ENCODE peak calls at places on chromosomes 4 and X, in four cellular contexts. One of them, this sample, is unnamed.

GRCh38 chr4:145324161-145324560 is 143.8 kb upstream of the OTUD4 start:
- DNase-seq in A549: no peak
- DNase-seq in left ventricle myocardium inferior: no peak
- DNase-seq in right atrium auricular region: no peak
- DNase-seq in this sample: no peak

GRCh38 chr4:108700358-108700757 is 50.0 kb downstream of the OSTC start:
- DNase-seq in right atrium auricular region: no peak
- DNase-seq in A549: no peak
- DNase-seq in left ventricle myocardium inferior: no peak
- DNase-seq in this sample: no peak

GRCh38 chr4:114263233-114263632 is 283.8 kb upstream of the ARSJ start:
- DNase-seq in right atrium auricular region: no peak
- DNase-seq in left ventricle myocardium inferior: no peak
- DNase-seq in A549: no peak
- DNase-seq in this sample: no peak

GRCh38 chrX:111129949-111130348 is 34.0 kb downstream of the PAK3 start:
- DNase-seq in A549: no peak
- DNase-seq in right atrium auricular region: no peak
- DNase-seq in left ventricle myocardium inferior: no peak
- DNase-seq in this sample: no peak

GRCh38 chrX:25013593-25014365 is 2.0 kb downstream of the ARX start:
- DNase-seq in left ventricle myocardium inferior: no peak
- DNase-seq in A549: no peak
- DNase-seq in right atrium auricular region: no peak
- DNase-seq in this sample: no peak

GRCh38 chr4:34183916-34184315 is 2060.4 kb downstream of the ARAP2 start:
- DNase-seq in right atrium auricular region: no peak
- DNase-seq in left ventricle myocardium inferior: no peak
- DNase-seq in A549: no peak
- DNase-seq in this sample: no peak

GRCh38 chr4:2412885-2413716 is 5.3 kb downstream of the ZFYVE28 start:
- DNase-seq in A549: peak; percentile 84
- DNase-seq in right atrium auricular region: peak; percentile 76
- DNase-seq in left ventricle myocardium inferior: peak; percentile 76
- DNase-seq in this sample: peak; percentile 55

GRCh38 chr4:86898562-86898961 is 6.3 kb upstream of the C4orf36 start:
- DNase-seq in right atrium auricular region: no peak
- DNase-seq in A549: no peak
- DNase-seq in left ventricle myocardium inferior: no peak
- DNase-seq in this sample: no peak

GRCh38 chr4:183142566-183143545 is 43.8 kb downstream of the WWC2 start:
- DNase-seq in left ventricle myocardium inferior: peak; percentile 72
- DNase-seq in A549: no peak
- DNase-seq in right atrium auricular region: no peak
- DNase-seq in this sample: no peak

GRCh38 chr4:23614284-23614892 is 275.5 kb downstream of the PPARGC1A start:
- DNase-seq in right atrium auricular region: no peak
- DNase-seq in A549: peak; percentile 3
- DNase-seq in left ventricle myocardium inferior: no peak
- DNase-seq in this sample: no peak

GRCh38 chr4:83962492-83962891 is 426.6 kb downstream of the GPAT3 start:
- DNase-seq in right atrium auricular region: no peak
- DNase-seq in A549: no peak
- DNase-seq in left ventricle myocardium inferior: no peak
- DNase-seq in this sample: no peak

GRCh38 chrX:148659481-148659880 is 159.1 kb downstream of the AFF2 start:
- DNase-seq in left ventricle myocardium inferior: no peak
- DNase-seq in right atrium auricular region: no peak
- DNase-seq in A549: no peak
- DNase-seq in this sample: no peak

GRCh38 chrX:85964744-85965143 is 82.6 kb downstream of the CHM start:
- DNase-seq in left ventricle myocardium inferior: no peak
- DNase-seq in A549: no peak
- DNase-seq in right atrium auricular region: no peak
- DNase-seq in this sample: no peak

GRCh38 chrX:20067709-20068315 is 48.9 kb downstream of the MAP7D2 start:
- DNase-seq in A549: peak; percentile 44
- DNase-seq in right atrium auricular region: peak; percentile 86
- DNase-seq in left ventricle myocardium inferior: peak; percentile 72
- DNase-seq in this sample: peak; percentile 3

GRCh38 chr4:180665994-180666818 is 1577.0 kb upstream of the TENM3 start:
- DNase-seq in left ventricle myocardium inferior: no peak
- DNase-seq in right atrium auricular region: no peak
- DNase-seq in A549: peak; percentile 6
- DNase-seq in this sample: no peak

DNA sequence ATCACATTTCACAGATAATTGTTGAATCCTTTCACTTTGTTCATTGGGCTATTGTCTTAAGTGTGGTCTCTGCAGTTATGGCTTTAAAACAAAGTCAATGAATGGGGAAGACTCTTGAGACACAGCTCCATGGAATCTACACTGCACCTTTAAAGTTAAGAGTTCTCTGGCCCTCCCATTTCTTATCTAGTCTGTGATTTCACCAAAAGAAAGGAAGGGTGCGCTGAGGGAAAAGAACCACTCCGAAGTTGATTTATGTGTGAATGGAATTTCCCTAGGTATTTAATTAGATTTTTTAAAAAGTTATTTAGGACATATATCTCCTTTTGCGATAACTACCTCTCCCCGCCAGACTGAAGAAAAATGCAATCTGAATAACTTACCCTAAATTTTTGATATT is 2.5 kb downstream of the SEPTIN11 start:
- DNase-seq in right atrium auricular region: no peak
- DNase-seq in A549: no peak
- DNase-seq in left ventricle myocardium inferior: no peak
- DNase-seq in this sample: no peak
- H3K4me3 ChIP-seq in right atrium auricular region: no peak overlapping the region
- H3K4me3 ChIP-seq in A549: no peak overlapping the region
- H3K4me3 ChIP-seq in left ventricle myocardium inferior: peak overlapping the region; percentile 95
- H3K4me3 ChIP-seq in this sample: peak overlapping the region; percentile 80

GRCh38 chr4:186240452-186240847 is 13.1 kb downstream of the KLKB1 start:
- DNase-seq in A549: no peak
- DNase-seq in right atrium auricular region: no peak
- DNase-seq in left ventricle myocardium inferior: no peak
- DNase-seq in this sample: no peak

GRCh38 chr4:186244835-186245234 is 17.5 kb downstream of the KLKB1 start:
- DNase-seq in left ventricle myocardium inferior: no peak
- DNase-seq in A549: no peak
- DNase-seq in right atrium auricular region: no peak
- DNase-seq in this sample: no peak

GRCh38 chr4:186241616-186242015 is 14.3 kb downstream of the KLKB1 start:
- DNase-seq in right atrium auricular region: no peak
- DNase-seq in A549: no peak
- DNase-seq in left ventricle myocardium inferior: no peak
- DNase-seq in this sample: no peak

GRCh38 chr4:186240848-186241491 is 13.7 kb downstream of the KLKB1 start:
- DNase-seq in left ventricle myocardium inferior: no peak
- DNase-seq in right atrium auricular region: no peak
- DNase-seq in A549: no peak
- DNase-seq in this sample: no peak

DNA sequence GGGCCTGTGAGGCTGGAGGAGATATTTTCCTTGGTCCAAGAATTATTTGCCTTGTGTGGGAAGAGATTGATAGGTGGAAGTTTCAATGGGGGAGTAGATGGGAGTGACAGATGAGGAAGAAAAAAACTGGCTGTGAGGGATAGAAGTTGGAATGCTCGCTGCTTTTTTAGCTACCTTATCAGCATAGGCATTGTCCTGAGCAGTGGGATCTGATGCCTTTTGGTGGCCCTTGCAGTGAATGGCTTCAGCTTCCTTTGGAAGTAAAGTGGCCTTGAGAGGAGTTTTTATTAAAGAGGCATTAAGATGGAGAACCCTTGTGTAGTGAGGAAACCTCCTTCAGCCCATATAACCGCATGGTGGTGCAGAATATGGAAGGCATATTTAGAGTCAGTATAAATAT is 16.0 kb downstream of the KLKB1 start:
- DNase-seq in A549: no peak
- DNase-seq in left ventricle myocardium inferior: no peak
- DNase-seq in right atrium auricular region: no peak
- DNase-seq in this sample: no peak
- H3K4me3 ChIP-seq in A549: no peak overlapping the region
- H3K4me3 ChIP-seq in left ventricle myocardium inferior: no peak overlapping the region
- H3K4me3 ChIP-seq in right atrium auricular region: no peak overlapping the region
- H3K4me3 ChIP-seq in this sample: no peak overlapping the region

GRCh38 chr4:111210576-111210975 is 587.7 kb upstream of the PITX2 start:
- DNase-seq in right atrium auricular region: no peak
- DNase-seq in left ventricle myocardium inferior: no peak
- DNase-seq in A549: no peak
- DNase-seq in this sample: no peak

GRCh38 chr4:111208970-111209369 is 586.1 kb upstream of the PITX2 start:
- DNase-seq in left ventricle myocardium inferior: no peak
- DNase-seq in right atrium auricular region: no peak
- DNase-seq in A549: no peak
- DNase-seq in this sample: no peak

GRCh38 chr4:111209706-111210105 is 586.8 kb upstream of the PITX2 start:
- DNase-seq in right atrium auricular region: no peak
- DNase-seq in A549: no peak
- DNase-seq in left ventricle myocardium inferior: no peak
- DNase-seq in this sample: no peak

DNA sequence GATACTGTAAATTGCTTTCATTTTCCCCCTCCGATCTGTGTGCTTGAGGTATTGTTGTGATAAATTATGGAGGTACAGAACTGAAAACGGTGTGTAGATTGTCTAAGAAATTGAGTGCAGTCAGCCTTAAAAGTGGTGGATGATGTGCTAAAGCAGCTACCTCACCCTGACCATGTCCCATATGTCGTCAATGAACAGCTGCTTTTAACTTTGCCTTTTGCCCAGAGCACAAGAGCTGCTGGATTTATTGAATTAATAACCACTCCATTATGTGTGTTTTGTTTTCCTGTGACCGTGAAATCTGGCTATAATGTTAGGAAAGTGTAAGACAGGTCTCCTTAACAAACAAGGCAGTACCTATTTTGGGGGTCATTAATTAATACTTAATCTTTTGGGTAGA is 581.9 kb upstream of the PITX2 start:
- DNase-seq in left ventricle myocardium inferior: no peak
- DNase-seq in A549: no peak
- DNase-seq in right atrium auricular region: no peak
- DNase-seq in this sample: no peak
- H3K4me3 ChIP-seq in left ventricle myocardium inferior: no peak overlapping the region
- H3K4me3 ChIP-seq in A549: no peak overlapping the region
- H3K4me3 ChIP-seq in right atrium auricular region: no peak overlapping the region
- H3K4me3 ChIP-seq in this sample: no peak overlapping the region

GRCh38 chr4:30719363-30720020 is 677 bp upstream of the PCDH7 start:
- DNase-seq in right atrium auricular region: no peak
- DNase-seq in A549: peak; percentile 18
- DNase-seq in left ventricle myocardium inferior: peak; percentile 57
- DNase-seq in this sample: no peak
- H3K4me3 ChIP-seq in right atrium auricular region: peak overlapping the region; percentile 53
- H3K4me3 ChIP-seq in A549: peak overlapping the region; percentile 41
- H3K4me3 ChIP-seq in left ventricle myocardium inferior: peak overlapping the region; percentile 77
- H3K4me3 ChIP-seq in this sample: peak overlapping the region; percentile 83

GRCh38 chr4:13538427-13538973 is 5.8 kb downstream of the NKX3-2 start:
- DNase-seq in left ventricle myocardium inferior: no peak
- DNase-seq in right atrium auricular region: no peak
- DNase-seq in A549: no peak
- DNase-seq in this sample: no peak

GRCh38 chr4:13537832-13538177 is 6.5 kb downstream of the NKX3-2 start:
- DNase-seq in right atrium auricular region: no peak
- DNase-seq in left ventricle myocardium inferior: no peak
- DNase-seq in A549: no peak
- DNase-seq in this sample: no peak

GRCh38 chr4:13540446-13541175 is 3.7 kb downstream of the NKX3-2 start:
- DNase-seq in right atrium auricular region: no peak
- DNase-seq in left ventricle myocardium inferior: no peak
- DNase-seq in A549: no peak
- DNase-seq in this sample: no peak

GRCh38 chr4:13539721-13540445 is 4.4 kb downstream of the NKX3-2 start:
- DNase-seq in left ventricle myocardium inferior: no peak
- DNase-seq in A549: no peak
- DNase-seq in right atrium auricular region: no peak
- DNase-seq in this sample: no peak

GRCh38 chr4:13539047-13539720 is 5.1 kb downstream of the NKX3-2 start:
- DNase-seq in right atrium auricular region: no peak
- DNase-seq in left ventricle myocardium inferior: no peak
- DNase-seq in A549: no peak
- DNase-seq in this sample: no peak
- H3K4me3 ChIP-seq in right atrium auricular region: peak overlapping the region; percentile 0
- H3K4me3 ChIP-seq in left ventricle myocardium inferior: peak overlapping the region; percentile 6
- H3K4me3 ChIP-seq in A549: no peak overlapping the region
- H3K4me3 ChIP-seq in this sample: peak overlapping the region; percentile 10

GRCh38 chr4:74039065-74039763 is 725 bp upstream of the CXCL3 start:
- DNase-seq in A549: no peak
- DNase-seq in right atrium auricular region: no peak
- DNase-seq in left ventricle myocardium inferior: no peak
- DNase-seq in this sample: no peak

GRCh38 chr4:74041418-74041817 is 2.9 kb upstream of the CXCL3 start:
- DNase-seq in A549: no peak
- DNase-seq in right atrium auricular region: no peak
- DNase-seq in left ventricle myocardium inferior: no peak
- DNase-seq in this sample: no peak

GRCh38 chr4:74038161-74039064 is at the start of gene CXCL3:
- DNase-seq in left ventricle myocardium inferior: peak; percentile 78
- DNase-seq in A549: peak; percentile 46
- DNase-seq in right atrium auricular region: peak; percentile 75
- DNase-seq in this sample: peak; percentile 12

GRCh38 chr4:74033721-74034120 is 4.8 kb downstream of the CXCL3 start:
- DNase-seq in A549: no peak
- DNase-seq in left ventricle myocardium inferior: no peak
- DNase-seq in right atrium auricular region: no peak
- DNase-seq in this sample: no peak

DNA sequence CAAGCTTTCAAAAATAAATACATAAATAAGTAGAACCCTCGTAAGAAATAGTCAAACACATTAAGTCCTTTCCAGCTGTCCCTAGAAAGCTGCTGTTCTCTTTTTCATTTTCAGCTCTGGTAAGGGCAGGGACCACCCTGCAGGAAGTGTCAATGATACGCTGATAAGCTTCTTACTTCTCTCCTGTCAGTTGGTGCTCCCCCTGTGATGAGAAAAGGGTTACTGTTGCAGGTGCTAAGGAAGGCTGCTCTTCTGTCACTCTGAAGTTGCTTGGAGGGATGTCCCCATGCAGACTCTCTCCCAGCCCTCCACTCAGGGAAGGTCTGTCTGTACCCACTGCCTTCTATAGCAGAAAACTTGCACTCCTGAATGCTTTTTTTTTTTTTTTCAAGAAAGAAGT is 1.4 kb downstream of the CXCL3 start:
- DNase-seq in left ventricle myocardium inferior: no peak
- DNase-seq in right atrium auricular region: no peak
- DNase-seq in A549: no peak
- DNase-seq in this sample: no peak
- H3K4me3 ChIP-seq in left ventricle myocardium inferior: no peak overlapping the region
- H3K4me3 ChIP-seq in right atrium auricular region: no peak overlapping the region
- H3K4me3 ChIP-seq in A549: peak overlapping the region; percentile 92
- H3K4me3 ChIP-seq in this sample: no peak overlapping the region